ENCODE peak calls at places on chromosomes 11 and 22, in five cellular contexts. W is lower lobe of right lung; T is HS-5; F is central memory CD4-positive, alpha-beta T cell; A is H9. L is an unnamed sample.

GRCh38 chr11:45455536-45455935 is 169.4 kb upstream of the SYT13 start:
- DNase-seq in W (no peak), T (no peak), F (no peak), A (no peak), L (no peak)

GRCh38 chr11:1762537-1763302 is 1.0 kb downstream of the CTSD start:
- DNase-seq in W (peak), T (no peak), F (no peak), A (no peak), L (no peak)

GRCh38 chr11:126834149-126834548 is 166.4 kb downstream of the KIRREL3 start:
- DNase-seq in W (no peak), T (peak), F (no peak), A (no peak), L (no peak)

GRCh38 chr22:39658367-39658766 is 87.8 kb downstream of the CACNA1I start:
- DNase-seq in W (no peak), T (no peak), F (peak), A (no peak), L (peak)

GRCh38 chr22:29209624-29209929 is 3.9 kb downstream of the EMID1 start:
- DNase-seq in W (no peak), T (no peak), F (no peak), A (peak), L (no peak)

GRCh38 chr11:6572215-6572614 is 31.2 kb downstream of the RRP8 start:
- DNase-seq in W (no peak), T (peak), F (no peak), A (no peak), L (no peak)

GRCh38 chr11:120011836-120012235 is 126.1 kb downstream of the TRIM29 start:
- DNase-seq in W (no peak), T (no peak), F (no peak), A (no peak), L (no peak)

GRCh38 chr11:23406131-23406819 is 546.0 kb upstream of the CCDC179 start:
- DNase-seq in W (peak), T (no peak), F (no peak), A (peak), L (no peak)

GRCh38 chr11:16925495-16926065 is 88.6 kb downstream of the PLEKHA7 start:
- DNase-seq in W (peak), T (no peak), F (no peak), A (peak), L (no peak)

GRCh38 chr11:7688238-7688826 is 15.0 kb upstream of the CYB5R2 start:
- DNase-seq in W (no peak), T (no peak), F (no peak), A (no peak), L (peak)

GRCh38 chr11:95095858-95096587 is 6.4 kb downstream of the ENDOD1 start:
- DNase-seq in W (no peak), T (peak), F (no peak), A (no peak), L (no peak)

GRCh38 chr11:32584921-32585320 is 1.3 kb downstream of the EIF3M start:
- DNase-seq in W (no peak), T (no peak), F (no peak), A (no peak), L (no peak)

GRCh38 chr22:41565403-41566054 is 4.7 kb downstream of the CSDC2 start:
- DNase-seq in W (no peak), T (peak), F (no peak), A (peak), L (no peak)

GRCh38 chr11:70524096-70524922 is 126.0 kb downstream of the CTTN start:
- DNase-seq in W (no peak), T (no peak), F (no peak), A (no peak), L (no peak)

GRCh38 chr22:37164535-37164887 is 14.8 kb upstream of the IL2RB start:
- DNase-seq in W (no peak), T (no peak), F (no peak), A (no peak), L (no peak)

GRCh38 chr22:30445438-30445936 is 19.9 kb downstream of the MTFP1 start:
- DNase-seq in W (no peak), T (no peak), F (no peak), A (no peak), L (no peak)

GRCh38 chr11:3605721-3606324 is 36.0 kb downstream of the ART5 start:
- DNase-seq in W (no peak), T (no peak), F (no peak), A (no peak), L (no peak)

GRCh38 chr11:17381156-17381555 is 7.3 kb downstream of the KCNJ11 start:
- DNase-seq in W (no peak), T (no peak), F (no peak), A (no peak), L (no peak)

GRCh38 chr11:96015911-96016565 is 92.1 kb upstream of the MTMR2 start:
- DNase-seq in W (no peak), T (no peak), F (peak), A (peak), L (peak)

GRCh38 chr11:44014968-44015623 is 32.7 kb upstream of the ACCSL start:
- DNase-seq in W (no peak), T (no peak), F (no peak), A (peak), L (no peak)

GRCh38 chr11:28460348-28460747 is 352.2 kb downstream of the METTL15 start:
- DNase-seq in W (no peak), T (no peak), F (no peak), A (no peak), L (no peak)

GRCh38 chr11:36564376-36565032 is 3.3 kb upstream of the RAG1 start:
- DNase-seq in W (no peak), T (peak), F (peak), A (peak), L (peak)

GRCh38 chr11:115408036-115408911 is 95.9 kb downstream of the CADM1 start:
- DNase-seq in W (no peak), T (no peak), F (no peak), A (no peak), L (no peak)

GRCh38 chr11:70169632-70170031 is 33.5 kb upstream of the FADD start:
- DNase-seq in W (no peak), T (no peak), F (no peak), A (no peak), L (no peak)

GRCh38 chr11:1874406-1875092 is 17.1 kb downstream of the PRR33 start:
- DNase-seq in W (peak), T (no peak), F (no peak), A (no peak), L (no peak)

GRCh38 chr11:78231962-78232459 is 43.3 kb downstream of the USP35 start:
- DNase-seq in W (no peak), T (no peak), F (no peak), A (no peak), L (no peak)

L was measured in naive thymus-derived CD4-positive, alpha-beta T cell.